ENCODE peak calls at places on chromosomes 3 and 15, in six cellular contexts. One of them, this sample, is unnamed.

GRCh38 chr15:84799511-84800187 is 17.5 kb upstream of the ALPK3 start:
- DNase-seq in H1: no peak
- DNase-seq in mesenchymal stem cell: no peak
- DNase-seq in IMR-90: no peak
- DNase-seq in trophoblast cell: no peak
- DNase-seq in mesendoderm: no peak
- DNase-seq in this sample: no peak

GRCh38 chr15:92142242-92143232 is 251.1 kb upstream of the ST8SIA2 start:
- DNase-seq in H1: no peak
- DNase-seq in mesenchymal stem cell: no peak
- DNase-seq in IMR-90: no peak
- DNase-seq in trophoblast cell: peak; percentile 12
- DNase-seq in mesendoderm: no peak
- DNase-seq in this sample: no peak

GRCh38 chr3:153111056-153111455 is 51.0 kb upstream of the RAP2B start:
- DNase-seq in H1: no peak
- DNase-seq in mesenchymal stem cell: no peak
- DNase-seq in IMR-90: no peak
- DNase-seq in trophoblast cell: no peak
- DNase-seq in mesendoderm: no peak
- DNase-seq in this sample: no peak

GRCh38 chr3:156668073-156668763 is 6.2 kb upstream of the TIPARP start:
- DNase-seq in H1: no peak
- DNase-seq in mesenchymal stem cell: peak; percentile 75
- DNase-seq in IMR-90: peak; percentile 60
- DNase-seq in trophoblast cell: no peak
- DNase-seq in mesendoderm: peak; percentile 4
- DNase-seq in this sample: no peak

GRCh38 chr3:157390713-157391515 is 45.7 kb upstream of the PTX3 start:
- DNase-seq in H1: no peak
- DNase-seq in mesenchymal stem cell: no peak
- DNase-seq in IMR-90: peak; percentile 34
- DNase-seq in trophoblast cell: no peak
- DNase-seq in mesendoderm: no peak
- DNase-seq in this sample: no peak

GRCh38 chr15:39317225-39317624 is 263.7 kb upstream of the THBS1 start:
- DNase-seq in H1: no peak
- DNase-seq in mesenchymal stem cell: peak; percentile 19
- DNase-seq in IMR-90: peak; percentile 82
- DNase-seq in trophoblast cell: no peak
- DNase-seq in mesendoderm: no peak
- DNase-seq in this sample: no peak

GRCh38 chr15:76108021-76108723 is 48.4 kb downstream of the TMEM266 start:
- DNase-seq in H1: no peak
- DNase-seq in mesenchymal stem cell: no peak
- DNase-seq in IMR-90: no peak
- DNase-seq in trophoblast cell: no peak
- DNase-seq in mesendoderm: no peak
- DNase-seq in this sample: no peak

GRCh38 chr15:58932791-58933310 is 628 bp downstream of the SLTM start:
- DNase-seq in H1: no peak
- DNase-seq in mesenchymal stem cell: peak; percentile 50
- DNase-seq in IMR-90: no peak
- DNase-seq in trophoblast cell: peak; percentile 18
- DNase-seq in mesendoderm: no peak
- DNase-seq in this sample: no peak

GRCh38 chr3:194592798-194593752 is 40.1 kb downstream of the TMEM44 start:
- DNase-seq in H1: no peak
- DNase-seq in mesenchymal stem cell: peak; percentile 99
- DNase-seq in IMR-90: peak; percentile 100
- DNase-seq in trophoblast cell: peak; percentile 80
- DNase-seq in mesendoderm: no peak
- DNase-seq in this sample: no peak

GRCh38 chr15:90851114-90851513 is 17.3 kb upstream of the FURIN start:
- DNase-seq in H1: no peak
- DNase-seq in mesenchymal stem cell: no peak
- DNase-seq in IMR-90: peak; percentile 48
- DNase-seq in trophoblast cell: no peak
- DNase-seq in mesendoderm: no peak
- DNase-seq in this sample: no peak

GRCh38 chr3:75338342-75338741 is 325.8 kb upstream of the FRG2C start:
- DNase-seq in H1: no peak
- DNase-seq in mesenchymal stem cell: no peak
- DNase-seq in IMR-90: no peak
- DNase-seq in trophoblast cell: no peak
- DNase-seq in mesendoderm: no peak
- DNase-seq in this sample: no peak

GRCh38 chr3:120506828-120507774 is 56.3 kb upstream of the FSTL1 start:
- DNase-seq in H1: peak; percentile 59
- DNase-seq in mesenchymal stem cell: peak; percentile 54
- DNase-seq in IMR-90: peak; percentile 60
- DNase-seq in trophoblast cell: peak; percentile 50
- DNase-seq in mesendoderm: peak; percentile 73
- DNase-seq in this sample: peak; percentile 15

GRCh38 chr3:157921271-157921670 is 184.9 kb downstream of the SHOX2 start:
- DNase-seq in H1: no peak
- DNase-seq in mesenchymal stem cell: no peak
- DNase-seq in IMR-90: no peak
- DNase-seq in trophoblast cell: no peak
- DNase-seq in mesendoderm: no peak
- DNase-seq in this sample: no peak

GRCh38 chr3:185371683-185372082 is 8.7 kb downstream of the MAP3K13 start:
- DNase-seq in H1: no peak
- DNase-seq in mesenchymal stem cell: no peak
- DNase-seq in IMR-90: no peak
- DNase-seq in trophoblast cell: no peak
- DNase-seq in mesendoderm: peak; percentile 74
- DNase-seq in this sample: no peak

GRCh38 chr3:194140520-194141414 is 4.8 kb downstream of the HES1 start:
- DNase-seq in H1: peak; percentile 79
- DNase-seq in mesenchymal stem cell: peak; percentile 90
- DNase-seq in IMR-90: no peak
- DNase-seq in trophoblast cell: peak; percentile 70
- DNase-seq in mesendoderm: peak; percentile 91
- DNase-seq in this sample: peak; percentile 44

GRCh38 chr3:159586587-159587202 is 401.9 kb upstream of the IL12A start:
- DNase-seq in H1: peak; percentile 68
- DNase-seq in mesenchymal stem cell: peak; percentile 28
- DNase-seq in IMR-90: peak; percentile 63
- DNase-seq in trophoblast cell: peak; percentile 8
- DNase-seq in mesendoderm: peak; percentile 89
- DNase-seq in this sample: peak; percentile 45

GRCh38 chr3:71064288-71064975 is 519.1 kb downstream of the FOXP1 start:
- DNase-seq in H1: peak; percentile 76
- DNase-seq in mesenchymal stem cell: peak; percentile 67
- DNase-seq in IMR-90: peak; percentile 68
- DNase-seq in trophoblast cell: peak; percentile 37
- DNase-seq in mesendoderm: peak; percentile 73
- DNase-seq in this sample: peak; percentile 39

GRCh38 chr3:84108442-84108971 is 850.3 kb upstream of the CADM2 start:
- DNase-seq in H1: no peak
- DNase-seq in mesenchymal stem cell: peak; percentile 2
- DNase-seq in IMR-90: peak; percentile 77
- DNase-seq in trophoblast cell: no peak
- DNase-seq in mesendoderm: peak; percentile 76
- DNase-seq in this sample: no peak

GRCh38 chr3:164533275-164533674 is 545.0 kb downstream of the SI start:
- DNase-seq in H1: no peak
- DNase-seq in mesenchymal stem cell: no peak
- DNase-seq in IMR-90: no peak
- DNase-seq in trophoblast cell: no peak
- DNase-seq in mesendoderm: no peak
- DNase-seq in this sample: no peak

GRCh38 chr3:142027713-142028112 is 121.6 kb downstream of the TFDP2 start:
- DNase-seq in H1: no peak
- DNase-seq in mesenchymal stem cell: peak; percentile 47
- DNase-seq in IMR-90: no peak
- DNase-seq in trophoblast cell: peak; percentile 15
- DNase-seq in mesendoderm: peak; percentile 42
- DNase-seq in this sample: peak; percentile 40

GRCh38 chr3:122295286-122295685 is 29.8 kb upstream of the CSTA start:
- DNase-seq in H1: no peak
- DNase-seq in mesenchymal stem cell: no peak
- DNase-seq in IMR-90: no peak
- DNase-seq in trophoblast cell: no peak
- DNase-seq in mesendoderm: no peak
- DNase-seq in this sample: no peak
- H3K18ac ChIP-seq in H1: no peak overlapping the region
- H3K18ac ChIP-seq in mesenchymal stem cell: no peak overlapping the region
- H3K18ac ChIP-seq in IMR-90: no peak overlapping the region
- H3K18ac ChIP-seq in trophoblast cell: no peak overlapping the region
- H3K18ac ChIP-seq in mesendoderm: no peak overlapping the region
- H3K18ac ChIP-seq in this sample: no peak overlapping the region

GRCh38 chr3:149547954-149548728 is 73.6 kb downstream of the TM4SF4 start:
- DNase-seq in H1: no peak
- DNase-seq in mesenchymal stem cell: peak; percentile 92
- DNase-seq in IMR-90: peak; percentile 90
- DNase-seq in trophoblast cell: peak; percentile 41
- DNase-seq in mesendoderm: peak; percentile 82
- DNase-seq in this sample: no peak
- H3K18ac ChIP-seq in H1: no peak overlapping the region
- H3K18ac ChIP-seq in mesenchymal stem cell: peak overlapping the region; percentile 5
- H3K18ac ChIP-seq in IMR-90: peak overlapping the region; percentile 58
- H3K18ac ChIP-seq in trophoblast cell: no peak overlapping the region
- H3K18ac ChIP-seq in mesendoderm: no peak overlapping the region
- H3K18ac ChIP-seq in this sample: no peak overlapping the region

GRCh38 chr3:171277456-171278406 is 182.5 kb downstream of the TNIK start:
- DNase-seq in H1: no peak
- DNase-seq in mesenchymal stem cell: peak; percentile 78
- DNase-seq in IMR-90: peak; percentile 52
- DNase-seq in trophoblast cell: no peak
- DNase-seq in mesendoderm: no peak
- DNase-seq in this sample: no peak

GRCh38 chr3:171268677-171269076 is 191.5 kb downstream of the TNIK start:
- DNase-seq in H1: no peak
- DNase-seq in mesenchymal stem cell: no peak
- DNase-seq in IMR-90: no peak
- DNase-seq in trophoblast cell: no peak
- DNase-seq in mesendoderm: no peak
- DNase-seq in this sample: no peak

GRCh38 chr3:171269557-171269956 is 190.6 kb downstream of the TNIK start:
- DNase-seq in H1: no peak
- DNase-seq in mesenchymal stem cell: peak; percentile 34
- DNase-seq in IMR-90: no peak
- DNase-seq in trophoblast cell: no peak
- DNase-seq in mesendoderm: no peak
- DNase-seq in this sample: no peak

GRCh38 chr3:171270541-171270940 is 189.7 kb downstream of the TNIK start:
- DNase-seq in H1: no peak
- DNase-seq in mesenchymal stem cell: no peak
- DNase-seq in IMR-90: no peak
- DNase-seq in trophoblast cell: no peak
- DNase-seq in mesendoderm: no peak
- DNase-seq in this sample: no peak

GRCh38 chr3:171274222-171274621 is 186.0 kb downstream of the TNIK start:
- DNase-seq in H1: no peak
- DNase-seq in mesenchymal stem cell: no peak
- DNase-seq in IMR-90: no peak
- DNase-seq in trophoblast cell: no peak
- DNase-seq in mesendoderm: no peak
- DNase-seq in this sample: no peak
- H3K18ac ChIP-seq in H1: no peak overlapping the region
- H3K18ac ChIP-seq in mesenchymal stem cell: no peak overlapping the region
- H3K18ac ChIP-seq in IMR-90: no peak overlapping the region
- H3K18ac ChIP-seq in trophoblast cell: no peak overlapping the region
- H3K18ac ChIP-seq in mesendoderm: no peak overlapping the region
- H3K18ac ChIP-seq in this sample: no peak overlapping the region

GRCh38 chr3:133206921-133207320 is 168.7 kb downstream of the TMEM108 start:
- DNase-seq in H1: peak; percentile 56
- DNase-seq in mesenchymal stem cell: no peak
- DNase-seq in IMR-90: no peak
- DNase-seq in trophoblast cell: peak; percentile 64
- DNase-seq in mesendoderm: peak; percentile 94
- DNase-seq in this sample: no peak
- H3K18ac ChIP-seq in H1: no peak overlapping the region
- H3K18ac ChIP-seq in mesenchymal stem cell: no peak overlapping the region
- H3K18ac ChIP-seq in IMR-90: no peak overlapping the region
- H3K18ac ChIP-seq in trophoblast cell: no peak overlapping the region
- H3K18ac ChIP-seq in mesendoderm: peak overlapping the region; percentile 83
- H3K18ac ChIP-seq in this sample: no peak overlapping the region